ENCODE peak calls at places on chromosomes 12 and 14, in four cellular contexts. H is body of pancreas, X is Panc1, C is cardiac muscle cell. Z is an unnamed sample.
A peak's percentile ranks its signal among the peaks of the same experiment; 100 is the strongest.

GRCh38 chr12:6434205-6435180 is 10.3 kb upstream of the CD27 start:
- DNase-seq in X (no peak), H (peak; percentile 5), C (no peak), Z (no peak)

GRCh38 chr12:30598889-30599288 is 96.8 kb downstream of the IPO8 start:
- DNase-seq in H (no peak), C (no peak), X (no peak), Z (no peak)

GRCh38 chr12:113875681-113876080 is 90.4 kb downstream of the RBM19 start:
- DNase-seq in H (no peak), C (no peak), X (no peak), Z (no peak)

GRCh38 chr12:100593490-100593889 is 20.0 kb downstream of the GAS2L3 start:
- DNase-seq in H (no peak), C (no peak), X (no peak), Z (no peak)

GRCh38 chr12:104002686-104003085 is 37.0 kb downstream of the TDG start:
- DNase-seq in H (no peak), X (no peak), C (no peak), Z (no peak)

GRCh38 chr14:58298880-58299664 is 717 bp downstream of the ARID4A start:
- DNase-seq in C (peak; percentile 44), X (no peak), H (peak; percentile 28), Z (no peak)

GRCh38 chr12:57213763-57214397 is 2.7 kb upstream of the NXPH4 start:
- DNase-seq in H (no peak), X (no peak), C (no peak), Z (peak; percentile 51)

GRCh38 chr12:26651566-26652188 is 181.3 kb downstream of the ITPR2 start:
- DNase-seq in C (peak; percentile 58), H (no peak), X (peak; percentile 77), Z (no peak)

GRCh38 chr12:751828-752672 is at the start of gene WNK1:
- DNase-seq in X (peak; percentile 90), H (peak; percentile 96), C (peak; percentile 98), Z (peak; percentile 98)

GRCh38 chr14:39339003-39339402 is 93.2 kb downstream of the FBXO33 start:
- DNase-seq in H (peak; percentile 25), C (peak; percentile 31), X (no peak), Z (no peak)

GRCh38 chr12:65497645-65498044 is 219.2 kb downstream of the MSRB3 start:
- DNase-seq in H (no peak), X (no peak), C (no peak), Z (no peak)

GRCh38 chr14:88168498-88169165 is 154.4 kb downstream of the KCNK10 start:
- DNase-seq in X (peak; percentile 20), H (peak; percentile 48), C (peak; percentile 30), Z (no peak)

GRCh38 chr12:105931104-105931503 is 207.7 kb downstream of the NUAK1 start:
- DNase-seq in X (no peak), C (no peak), H (no peak), Z (no peak)

GRCh38 chr12:1273051-1273450 is 282.0 kb downstream of the ERC1 start:
- DNase-seq in C (no peak), X (no peak), H (no peak), Z (no peak)

GRCh38 chr12:1350055-1350933 is 244.1 kb downstream of the FBXL14 start:
- DNase-seq in C (no peak), H (no peak), X (no peak), Z (peak; percentile 86)

GRCh38 chr14:52272375-52272774 is 4.9 kb downstream of the PTGDR start:
- DNase-seq in H (no peak), X (no peak), C (peak; percentile 23), Z (no peak)

GRCh38 chr14:68965261-68965761 is 13.8 kb downstream of the ACTN1 start:
- DNase-seq in C (no peak), H (peak; percentile 56), X (no peak), Z (no peak)

GRCh38 chr12:15393037-15393436 is 70.7 kb downstream of the PTPRO start:
- DNase-seq in H (no peak), X (no peak), C (no peak), Z (peak; percentile 9)

GRCh38 chr12:66537866-66538265 is 141.0 kb downstream of the GRIP1 start:
- DNase-seq in C (no peak), X (no peak), H (no peak), Z (no peak)

GRCh38 chr12:116544656-116545055 is 14.5 kb upstream of the MAP1LC3B2 start:
- DNase-seq in H (no peak), X (no peak), C (no peak), Z (no peak)

GRCh38 chr12:13252024-13252423 is 55.5 kb downstream of the EMP1 start:
- DNase-seq in X (no peak), C (no peak), H (no peak), Z (no peak)

GRCh38 chr12:46938071-46938678 is 112.4 kb upstream of the SLC38A4 start:
- DNase-seq in X (no peak), H (no peak), C (no peak), Z (peak; percentile 63)

GRCh38 chr14:61406670-61407069 is 85.3 kb downstream of the PRKCH start:
- DNase-seq in C (no peak), X (no peak), H (no peak), Z (no peak)

GRCh38 chr14:65238456-65238855 is 136.1 kb upstream of the MAX start:
- DNase-seq in X (no peak), C (no peak), H (no peak), Z (peak; percentile 32)

GRCh38 chr14:53354331-53354730 is 201.2 kb upstream of the DDHD1 start:
- DNase-seq in H (no peak), C (no peak), X (no peak), Z (no peak)

GRCh38 chr12:108678070-108678730 is 44.5 kb upstream of the SELPLG start:
- DNase-seq in H (no peak), C (no peak), X (no peak), Z (no peak)
- H3K27ac ChIP-seq in H (no peak overlapping the region), C (peak overlapping the region; percentile 27), X (no peak overlapping the region), Z (no peak overlapping the region)

DNA sequence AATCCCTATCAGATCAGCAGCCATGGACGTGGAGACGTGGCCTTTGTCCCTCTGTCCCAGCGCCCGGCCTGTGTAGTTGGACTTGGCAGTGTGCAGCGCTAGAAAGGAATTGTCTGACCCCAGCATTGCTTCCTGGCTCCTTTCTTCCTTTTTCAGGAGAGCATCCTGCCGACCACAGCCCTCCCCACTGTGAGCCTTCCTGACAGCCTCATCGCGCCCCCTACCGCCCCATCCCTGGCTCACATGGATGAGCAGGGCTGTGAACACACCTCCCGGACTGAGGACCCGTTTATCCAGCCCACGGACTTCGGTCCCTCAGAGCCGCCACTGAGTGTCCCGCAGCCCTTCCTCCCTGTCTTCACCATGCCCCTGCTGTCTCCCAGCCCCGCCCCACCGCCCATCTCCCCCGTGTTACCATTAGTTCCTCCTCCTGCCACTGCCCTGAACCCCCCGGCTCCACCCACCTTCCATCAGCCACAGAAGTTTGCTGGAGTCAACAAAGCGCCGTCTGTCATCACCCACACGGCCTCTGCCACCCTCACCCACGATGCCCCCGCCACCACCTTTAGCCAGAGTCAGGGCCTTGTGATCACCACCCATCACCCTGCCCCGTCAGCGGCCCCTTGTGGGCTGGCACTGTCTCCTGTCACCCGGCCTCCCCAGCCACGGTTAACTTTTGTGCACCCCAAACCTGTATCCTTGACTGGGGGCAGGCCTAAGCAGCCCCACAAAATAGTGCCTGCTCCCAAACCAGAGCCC is 40.6 kb downstream of the IL31 start:
- DNase-seq in C (no peak), X (no peak), H (no peak), Z (no peak)
- TF ChIP-seq CTCF in C (no peak), X (no peak), H (no peak), Z (no peak)

DNA sequence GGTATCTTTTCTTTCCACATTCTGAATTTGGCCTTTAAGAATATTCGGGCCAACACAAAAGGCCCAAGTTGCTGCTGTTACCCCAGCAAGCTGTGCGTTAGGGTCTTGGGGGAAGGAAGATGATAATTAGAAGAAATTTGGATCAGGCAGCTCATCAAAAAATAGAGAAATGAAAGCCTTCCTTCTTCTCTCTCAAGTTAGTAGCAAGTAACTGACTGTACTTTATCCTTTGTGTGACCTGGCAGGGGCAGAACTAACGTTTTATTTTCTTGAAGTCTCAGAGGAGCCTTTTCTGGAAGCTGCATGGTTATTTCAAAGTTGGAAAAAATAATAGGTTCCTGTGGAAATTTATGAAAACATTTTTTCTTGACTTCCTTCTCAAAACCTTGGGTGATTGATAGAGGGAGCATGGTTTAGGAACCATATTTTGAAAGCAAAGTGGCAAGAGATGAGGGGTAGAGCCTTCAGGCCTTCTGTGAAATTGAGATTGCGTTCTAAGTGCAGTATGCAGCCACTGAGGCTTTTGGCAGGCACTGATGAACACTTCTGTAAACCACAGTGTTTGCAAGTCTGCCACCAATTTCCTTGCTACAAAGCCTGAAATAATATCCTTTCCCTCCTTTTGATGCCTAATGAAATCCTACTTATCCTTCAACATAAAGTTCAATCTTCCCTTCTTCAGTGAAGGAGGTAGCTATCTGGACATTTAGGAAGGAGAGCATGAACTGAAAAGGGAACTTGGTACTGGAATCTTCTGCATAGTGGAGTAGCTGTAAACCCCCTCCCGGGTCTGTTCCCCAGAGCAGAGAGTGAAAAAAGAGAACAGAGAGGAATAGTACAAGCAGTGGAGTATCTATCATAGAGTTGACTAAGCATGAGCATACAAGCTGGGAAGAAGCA is 123.2 kb downstream of the FGD4 start:
- DNase-seq in C (no peak), X (no peak), H (no peak), Z (no peak)
- H3K27me3 ChIP-seq in C (no peaks in the 10 kb centered on the region), X (no peaks in the 10 kb centered on the region), H (no peaks in the 10 kb centered on the region), Z (no peaks in the 10 kb centered on the region)

DNA sequence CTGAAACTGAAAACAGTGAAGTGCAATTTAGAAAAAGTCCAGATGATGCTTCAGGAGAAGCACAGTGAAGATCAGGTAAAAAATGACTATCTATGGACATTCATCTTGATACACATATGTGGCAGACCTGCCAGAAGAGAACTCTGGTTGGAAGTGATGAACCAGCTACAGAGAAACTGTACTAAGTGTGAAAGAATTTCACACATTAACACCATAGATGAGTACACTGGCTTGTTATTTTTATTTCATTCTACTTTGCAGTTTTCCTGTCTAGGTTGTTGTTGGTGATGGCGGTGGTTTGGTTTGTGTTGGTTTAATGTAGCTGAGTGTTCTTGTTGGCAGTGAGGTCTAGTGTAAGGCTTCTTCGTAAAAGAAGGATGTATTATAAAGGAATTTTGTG is 174.6 kb downstream of the ESR2 start:
- DNase-seq in X (no peak), H (no peak), C (no peak), Z (no peak)
- H3K27ac ChIP-seq in X (no peak overlapping the region), H (no peak overlapping the region), C (no peak overlapping the region), Z (peak overlapping the region; percentile 95)

Z was measured in foreskin keratinocyte.